ENCODE peak calls at places on chromosomes 6 and 20, in four cellular contexts. V is non-pigmented ciliary epithelial cell; A is activated CD4-positive, alpha-beta T cell treated with anti-CD3 and anti-CD28 coated beads for 48 hours; R is tibial artery. N is an unnamed sample.

GRCh38 chr6:41672016-41672415 is 33.7 kb downstream of the MDFI start:
- DNase-seq in V (no peak), R (no peak), A (no peak), N (no peak)

GRCh38 chr6:170473226-170473789 is 79.8 kb downstream of the PSMB1 start:
- DNase-seq in R (no peak), A (no peak), V (no peak), N (no peak)

GRCh38 chr6:109628158-109629000 is 62.6 kb downstream of the AK9 start:
- DNase-seq in R (no peak), A (no peak), V (no peak), N (no peak)

GRCh38 chr6:159065091-159065490 is 20.3 kb upstream of the TAGAP start:
- DNase-seq in V (no peak), R (no peak), A (no peak), N (no peak)

GRCh38 chr6:161200610-161201201 is 73.2 kb downstream of the AGPAT4 start:
- DNase-seq in V (no peak), R (no peak), A (no peak), N (no peak)

GRCh38 chr6:79694623-79695311 is 63.6 kb downstream of the SH3BGRL2 start:
- DNase-seq in A (no peak), V (no peak), R (no peak), N (no peak)

GRCh38 chr6:163945813-163946212 is 531.3 kb downstream of the QKI start:
- DNase-seq in V (no peak), R (no peak), A (no peak), N (no peak)

GRCh38 chr20:25237610-25238318 is 10.1 kb upstream of the PYGB start:
- DNase-seq in R (peak), V (peak), A (peak), N (peak)

GRCh38 chr6:111874030-111874425 is 776 bp upstream of the FYN start:
- DNase-seq in R (peak), A (peak), V (no peak), N (no peak)

GRCh38 chr20:4726710-4727391 is 5.1 kb downstream of the PRND start:
- DNase-seq in V (peak), A (peak), R (no peak), N (no peak)

GRCh38 chr6:83096791-83097190 is 29.3 kb downstream of the DOP1A start:
- DNase-seq in A (no peak), V (peak), R (no peak), N (no peak)

GRCh38 chr6:152112503-152113261 is 305.2 kb downstream of the ESR1 start:
- DNase-seq in A (no peak), R (peak), V (no peak), N (no peak)

GRCh38 chr6:18392346-18392877 is 5.3 kb downstream of the RNF144B start:
- DNase-seq in A (no peak), V (no peak), R (no peak), N (no peak)

GRCh38 chr6:150646228-150646627 is 46.5 kb downstream of the PLEKHG1 start:
- DNase-seq in A (no peak), R (no peak), V (no peak), N (no peak)

GRCh38 chr6:90610291-90610670 is 23.4 kb upstream of the MAP3K7 start:
- DNase-seq in V (no peak), R (no peak), A (peak), N (no peak)

GRCh38 chr6:96420294-96420693 is 101.3 kb upstream of the UFL1 start:
- DNase-seq in V (no peak), A (no peak), R (no peak), N (no peak)

GRCh38 chr6:2266845-2267244 is 21.4 kb upstream of the GMDS start:
- DNase-seq in R (no peak), V (no peak), A (no peak), N (no peak)

GRCh38 chr6:100160913-100161312 is 166.9 kb upstream of the MCHR2 start:
- DNase-seq in R (no peak), V (no peak), A (no peak), N (no peak)

GRCh38 chr20:60215786-60216730 is 257.8 kb downstream of the CDH26 start:
- DNase-seq in A (no peak), R (no peak), V (no peak), N (no peak)

GRCh38 chr20:57570898-57571297 is 10.0 kb downstream of the PCK1 start:
- DNase-seq in A (no peak), R (no peak), V (no peak), N (no peak)

GRCh38 chr6:99522531-99522930 is 7.3 kb upstream of the USP45 start:
- DNase-seq in A (no peak), V (no peak), R (no peak), N (no peak)

GRCh38 chr6:106146852-106147351 is 60.8 kb downstream of the PRDM1 start:
- DNase-seq in R (no peak), V (no peak), A (no peak), N (no peak)

GRCh38 chr20:39861381-39861780 is 827.7 kb downstream of the MAFB start:
- DNase-seq in A (no peak), V (no peak), R (no peak), N (no peak)

GRCh38 chr20:23613676-23614075 is 8.0 kb upstream of the CST9 start:
- DNase-seq in R (no peak), A (no peak), V (no peak), N (no peak)

GRCh38 chr6:67467341-67467740 is 1167.7 kb upstream of the ADGRB3 start:
- DNase-seq in A (no peak), V (no peak), R (no peak), N (no peak)

GRCh38 chr6:40950986-40951730 is 87.9 kb downstream of the UNC5CL start:
- DNase-seq in V (no peak), A (no peak), R (no peak), N (no peak)

GRCh38 chr6:5540375-5540774 is 279.1 kb downstream of the FARS2 start:
- DNase-seq in A (no peak), R (no peak), V (no peak), N (no peak)